ENCODE peak calls at places on chromosomes 3 and 15, in five cellular contexts. One of them, this sample, is unnamed.

GRCh38 chr3:178754852-178755510 is 218.7 kb downstream of the KCNMB2 start:
- DNase-seq in AG04449: no peak
- DNase-seq in activated T-helper 1 cell treated with Interleukin-2 at 50 U/mL for 16 hours: no peak
- DNase-seq in hypothalamus: no peak
- DNase-seq in Caco-2: no peak
- DNase-seq in this sample: no peak

GRCh38 chr3:49803464-49804140 is 541 bp downstream of the INKA1 start:
- DNase-seq in hypothalamus: no peak
- DNase-seq in activated T-helper 1 cell treated with Interleukin-2 at 50 U/mL for 16 hours: no peak
- DNase-seq in Caco-2: no peak
- DNase-seq in AG04449: no peak
- DNase-seq in this sample: peak; percentile 28

GRCh38 chr3:71859128-71859519 is 74.2 kb upstream of the PROK2 start:
- DNase-seq in Caco-2: no peak
- DNase-seq in AG04449: no peak
- DNase-seq in hypothalamus: no peak
- DNase-seq in activated T-helper 1 cell treated with Interleukin-2 at 50 U/mL for 16 hours: no peak
- DNase-seq in this sample: no peak

GRCh38 chr3:98564282-98565005 is 29.0 kb downstream of the CPOX start:
- DNase-seq in activated T-helper 1 cell treated with Interleukin-2 at 50 U/mL for 16 hours: no peak
- DNase-seq in AG04449: no peak
- DNase-seq in hypothalamus: no peak
- DNase-seq in Caco-2: no peak
- DNase-seq in this sample: peak; percentile 11

GRCh38 chr15:94229591-94230365 is 1.6 kb upstream of the MCTP2 start:
- DNase-seq in AG04449: no peak
- DNase-seq in Caco-2: no peak
- DNase-seq in activated T-helper 1 cell treated with Interleukin-2 at 50 U/mL for 16 hours: no peak
- DNase-seq in hypothalamus: no peak
- DNase-seq in this sample: no peak

GRCh38 chr3:15332405-15333098 is at the start of gene SH3BP5:
- DNase-seq in hypothalamus: peak; percentile 54
- DNase-seq in activated T-helper 1 cell treated with Interleukin-2 at 50 U/mL for 16 hours: peak; percentile 64
- DNase-seq in Caco-2: peak; percentile 83
- DNase-seq in AG04449: no peak
- DNase-seq in this sample: peak; percentile 52

GRCh38 chr3:100289339-100289738 is 28.5 kb downstream of the TBC1D23 start:
- DNase-seq in hypothalamus: no peak
- DNase-seq in activated T-helper 1 cell treated with Interleukin-2 at 50 U/mL for 16 hours: no peak
- DNase-seq in AG04449: no peak
- DNase-seq in Caco-2: no peak
- DNase-seq in this sample: no peak

GRCh38 chr3:127312818-127313217 is 25.0 kb upstream of the PRR20G start:
- DNase-seq in Caco-2: no peak
- DNase-seq in activated T-helper 1 cell treated with Interleukin-2 at 50 U/mL for 16 hours: no peak
- DNase-seq in hypothalamus: no peak
- DNase-seq in AG04449: no peak
- DNase-seq in this sample: no peak

GRCh38 chr3:135889417-135889816 is 76.1 kb upstream of the PPP2R3A start:
- DNase-seq in activated T-helper 1 cell treated with Interleukin-2 at 50 U/mL for 16 hours: no peak
- DNase-seq in hypothalamus: no peak
- DNase-seq in AG04449: no peak
- DNase-seq in Caco-2: no peak
- DNase-seq in this sample: no peak

GRCh38 chr15:63915209-63915887 is 81.6 kb upstream of the HERC1 start:
- DNase-seq in AG04449: no peak
- DNase-seq in activated T-helper 1 cell treated with Interleukin-2 at 50 U/mL for 16 hours: no peak
- DNase-seq in Caco-2: no peak
- DNase-seq in hypothalamus: no peak
- DNase-seq in this sample: no peak

GRCh38 chr3:161148832-161149475 is 43.8 kb upstream of the B3GALNT1 start:
- DNase-seq in hypothalamus: no peak
- DNase-seq in AG04449: no peak
- DNase-seq in activated T-helper 1 cell treated with Interleukin-2 at 50 U/mL for 16 hours: no peak
- DNase-seq in Caco-2: no peak
- DNase-seq in this sample: no peak

GRCh38 chr3:196422976-196423781 is 9.0 kb downstream of the UBXN7 start:
- DNase-seq in Caco-2: no peak
- DNase-seq in AG04449: no peak
- DNase-seq in hypothalamus: peak; percentile 13
- DNase-seq in activated T-helper 1 cell treated with Interleukin-2 at 50 U/mL for 16 hours: no peak
- DNase-seq in this sample: peak; percentile 86

GRCh38 chr3:149625795-149626194 is 32.0 kb downstream of the WWTR1 start:
- DNase-seq in Caco-2: no peak
- DNase-seq in hypothalamus: no peak
- DNase-seq in activated T-helper 1 cell treated with Interleukin-2 at 50 U/mL for 16 hours: no peak
- DNase-seq in AG04449: no peak
- DNase-seq in this sample: no peak

GRCh38 chr15:33846862-33847261 is 121.4 kb upstream of the CHRM5 start:
- DNase-seq in AG04449: no peak
- DNase-seq in activated T-helper 1 cell treated with Interleukin-2 at 50 U/mL for 16 hours: no peak
- DNase-seq in Caco-2: no peak
- DNase-seq in hypothalamus: no peak
- DNase-seq in this sample: no peak

GRCh38 chr3:195859846-195860411 is 48.2 kb upstream of the MUC4 start:
- DNase-seq in AG04449: no peak
- DNase-seq in activated T-helper 1 cell treated with Interleukin-2 at 50 U/mL for 16 hours: no peak
- DNase-seq in Caco-2: no peak
- DNase-seq in hypothalamus: no peak
- DNase-seq in this sample: no peak

GRCh38 chr15:69222002-69222474 is 61.6 kb downstream of the GLCE start:
- DNase-seq in Caco-2: no peak
- DNase-seq in AG04449: no peak
- DNase-seq in hypothalamus: no peak
- DNase-seq in activated T-helper 1 cell treated with Interleukin-2 at 50 U/mL for 16 hours: no peak
- DNase-seq in this sample: no peak

GRCh38 chr3:195270350-195271115 is 426 bp downstream of the XXYLT1 start:
- DNase-seq in Caco-2: peak; percentile 81
- DNase-seq in AG04449: no peak
- DNase-seq in activated T-helper 1 cell treated with Interleukin-2 at 50 U/mL for 16 hours: no peak
- DNase-seq in hypothalamus: peak; percentile 80
- DNase-seq in this sample: peak; percentile 36

GRCh38 chr3:106333911-106334618 is 465.3 kb upstream of the CBLB start:
- DNase-seq in activated T-helper 1 cell treated with Interleukin-2 at 50 U/mL for 16 hours: no peak
- DNase-seq in hypothalamus: no peak
- DNase-seq in AG04449: no peak
- DNase-seq in Caco-2: no peak
- DNase-seq in this sample: no peak

GRCh38 chr3:114231616-114232015 is 5.8 kb downstream of the ZNF80 start:
- DNase-seq in AG04449: no peak
- DNase-seq in Caco-2: no peak
- DNase-seq in activated T-helper 1 cell treated with Interleukin-2 at 50 U/mL for 16 hours: peak; percentile 38
- DNase-seq in hypothalamus: no peak
- DNase-seq in this sample: no peak

GRCh38 chr3:142027713-142028112 is 121.6 kb downstream of the TFDP2 start:
- DNase-seq in hypothalamus: no peak
- DNase-seq in AG04449: no peak
- DNase-seq in activated T-helper 1 cell treated with Interleukin-2 at 50 U/mL for 16 hours: no peak
- DNase-seq in Caco-2: peak; percentile 44
- DNase-seq in this sample: no peak

GRCh38 chr3:167350245-167350862 is 29.7 kb downstream of the ZBBX start:
- DNase-seq in hypothalamus: no peak
- DNase-seq in AG04449: no peak
- DNase-seq in activated T-helper 1 cell treated with Interleukin-2 at 50 U/mL for 16 hours: no peak
- DNase-seq in Caco-2: peak; percentile 11
- DNase-seq in this sample: no peak

GRCh38 chr15:43932907-43933306 is 106.1 kb downstream of the WDR76 start:
- DNase-seq in hypothalamus: no peak
- DNase-seq in activated T-helper 1 cell treated with Interleukin-2 at 50 U/mL for 16 hours: no peak
- DNase-seq in Caco-2: no peak
- DNase-seq in AG04449: no peak
- DNase-seq in this sample: no peak

GRCh38 chr3:72487078-72487765 is 361.0 kb downstream of the SHQ1 start:
- DNase-seq in hypothalamus: no peak
- DNase-seq in AG04449: peak; percentile 60
- DNase-seq in Caco-2: peak; percentile 54
- DNase-seq in activated T-helper 1 cell treated with Interleukin-2 at 50 U/mL for 16 hours: no peak
- DNase-seq in this sample: peak; percentile 80

GRCh38 chr15:36449662-36450145 is 129.7 kb upstream of the CDIN1 start:
- DNase-seq in hypothalamus: no peak
- DNase-seq in Caco-2: no peak
- DNase-seq in activated T-helper 1 cell treated with Interleukin-2 at 50 U/mL for 16 hours: no peak
- DNase-seq in AG04449: no peak
- DNase-seq in this sample: no peak